ENCODE peak calls at places on chromosomes 11 and 22, in ten cellular contexts. I is AG08396; B is activated CD4-positive, CD25-positive, alpha-beta regulatory T cell treated with anti-CD3 and anti-CD28 coated beads, Interleukin-2, amount 50 U/mL, for 72 hours; K is HT-29; C is neuronal stem cell; U is coronary artery; J is LHCN-M2; N is thoracic aorta; R is cardiac muscle cell; S is AG10803. X is an unnamed sample.

GRCh38 chr11:73221996-73222395 is 3.9 kb downstream of the P2RY2 start:
- DNase-seq in B (no peak), N (no peak), S (no peak), R (no peak), J (no peak), U (no peak), I (no peak), C (no peak), K (no peak), X (no peak)

GRCh38 chr11:111604392-111605009 is 2.3 kb downstream of the SIK2 start:
- DNase-seq in C (peak; percentile 40), S (peak; percentile 39), N (no peak), K (peak; percentile 85), U (no peak), I (no peak), B (no peak), J (peak; percentile 42), R (peak; percentile 64), X (no peak)

GRCh38 chr11:8228206-8228605 is 35.5 kb downstream of the LMO1 start:
- DNase-seq in K (no peak), J (no peak), I (no peak), B (no peak), C (no peak), R (no peak), N (no peak), S (no peak), U (no peak), X (no peak)

GRCh38 chr22:31332010-31332409 is 14.1 kb downstream of the PATZ1 start:
- DNase-seq in C (no peak), U (no peak), B (no peak), N (no peak), J (no peak), K (no peak), I (no peak), S (no peak), R (no peak), X (no peak)

GRCh38 chr22:40443675-40444482 is 73.5 kb downstream of the SGSM3 start:
- DNase-seq in C (no peak), N (no peak), U (no peak), B (no peak), R (no peak), S (no peak), J (no peak), I (no peak), K (no peak), X (no peak)

GRCh38 chr11:441418-442274 is at the start of gene ANO9:
- DNase-seq in C (no peak), B (peak; percentile 62), S (no peak), J (no peak), R (peak; percentile 17), U (no peak), N (no peak), K (peak; percentile 80), I (no peak), X (no peak)

GRCh38 chr11:10984250-10984649 is 126.4 kb upstream of the ZBED5 start:
- DNase-seq in J (no peak), S (no peak), N (no peak), K (peak; percentile 3), I (no peak), C (no peak), B (no peak), U (no peak), R (no peak), X (no peak)

GRCh38 chr22:47372111-47372581 is 609.7 kb downstream of the TBC1D22A start:
- DNase-seq in R (no peak), C (no peak), J (no peak), S (no peak), I (no peak), B (peak; percentile 11), U (no peak), N (no peak), K (no peak), X (no peak)

GRCh38 chr11:79414644-79415317 is 26.0 kb downstream of the TENM4 start:
- DNase-seq in K (no peak), I (peak; percentile 71), R (no peak), U (no peak), J (peak; percentile 57), C (no peak), S (peak; percentile 85), N (no peak), B (no peak), X (no peak)

GRCh38 chr22:23123804-23124254 is 18.0 kb downstream of the RSPH14 start:
- DNase-seq in C (no peak), B (no peak), N (no peak), J (no peak), K (no peak), I (no peak), U (no peak), S (no peak), R (no peak), X (no peak)

GRCh38 chr11:73252577-73253191 is 19.5 kb upstream of the P2RY6 start:
- DNase-seq in U (peak; percentile 53), I (no peak), K (peak; percentile 38), J (no peak), B (peak; percentile 27), R (peak; percentile 68), C (no peak), S (no peak), N (no peak), X (no peak)

GRCh38 chr11:44949160-44950035 is 1.3 kb downstream of the TP53I11 start:
- DNase-seq in R (peak; percentile 86), J (no peak), K (peak; percentile 43), I (peak; percentile 61), C (peak; percentile 76), U (no peak), S (peak; percentile 30), B (no peak), N (no peak), X (no peak)

X was measured in stromal cell of bone marrow.